ENCODE peak calls at places on chromosome 12, in eight cellular contexts. T, W, G, U, R, C, Q and M are unnamed samples.

GRCh38 chr12:109653896-109654295 is 59.7 kb upstream of the FAM222A start:
- DNase-seq in T (no peak), W (no peak), G (no peak), U (no peak), R (no peak), C (no peak), Q (no peak), M (no peak)

GRCh38 chr12:131939007-131939406 is 9.9 kb downstream of the PUS1 start:
- DNase-seq in T (no peak), W (no peak), G (no peak), U (no peak), R (no peak), C (no peak), Q (no peak), M (no peak)

GRCh38 chr12:65463082-65463481 is 184.6 kb downstream of the MSRB3 start:
- DNase-seq in T (no peak), W (no peak), G (no peak), U (no peak), R (no peak), C (no peak), Q (no peak), M (no peak)

GRCh38 chr12:120290541-120291312 is 976 bp downstream of the RNU4-2 start:
- DNase-seq in T (no peak), W (peak), G (peak), U (no peak), R (no peak), C (no peak), Q (no peak), M (peak)

GRCh38 chr12:16914853-16915252 is 308.9 kb upstream of the LMO3 start:
- DNase-seq in T (no peak), W (no peak), G (no peak), U (no peak), R (no peak), C (no peak), Q (no peak), M (no peak)

GRCh38 chr12:109112720-109113465 is 3.5 kb upstream of the ACACB start:
- DNase-seq in T (no peak), W (no peak), G (no peak), U (no peak), R (no peak), C (no peak), Q (no peak), M (no peak)

GRCh38 chr12:124994435-124994975 is 1.1 kb downstream of the BRI3BP start:
- DNase-seq in T (no peak), W (no peak), G (peak), U (no peak), R (no peak), C (peak), Q (no peak), M (no peak)

GRCh38 chr12:63921157-63921556 is 76.7 kb downstream of the SRGAP1 start:
- DNase-seq in T (no peak), W (no peak), G (no peak), U (no peak), R (no peak), C (no peak), Q (no peak), M (no peak)

GRCh38 chr12:54593135-54593534 is 4.7 kb upstream of the PPP1R1A start:
- DNase-seq in T (no peak), W (peak), G (no peak), U (no peak), R (no peak), C (peak), Q (no peak), M (no peak)

GRCh38 chr12:88052686-88053085 is 23.5 kb upstream of the C12orf50 start:
- DNase-seq in T (no peak), W (peak), G (peak), U (no peak), R (peak), C (peak), Q (no peak), M (peak)

GRCh38 chr12:21221778-21222177 is 90.8 kb downstream of the SLCO1B1 start:
- DNase-seq in T (no peak), W (no peak), G (no peak), U (no peak), R (no peak), C (no peak), Q (no peak), M (no peak)

GRCh38 chr12:52701281-52701680 is 2.0 kb downstream of the KRT77 start:
- DNase-seq in T (no peak), W (no peak), G (no peak), U (no peak), R (no peak), C (no peak), Q (no peak), M (no peak)

GRCh38 chr12:117045998-117046374 is 53.2 kb downstream of the TESC start:
- DNase-seq in T (no peak), W (no peak), G (no peak), U (no peak), R (no peak), C (no peak), Q (no peak), M (no peak)

GRCh38 chr12:3750616-3751015 is 2.3 kb downstream of the CRACR2A start:
- DNase-seq in T (no peak), W (no peak), G (no peak), U (no peak), R (no peak), C (no peak), Q (no peak), M (no peak)

GRCh38 chr12:6047249-6048227 is 76.9 kb downstream of the VWF start:
- DNase-seq in T (no peak), W (peak), G (peak), U (no peak), R (peak), C (peak), Q (no peak), M (peak)

GRCh38 chr12:65229441-65229840 is 49.0 kb upstream of the MSRB3 start:
- DNase-seq in T (no peak), W (peak), G (peak), U (no peak), R (peak), C (peak), Q (no peak), M (peak)

GRCh38 chr12:3913278-3913677 is 40.1 kb upstream of the PARP11 start:
- DNase-seq in T (no peak), W (no peak), G (no peak), U (no peak), R (no peak), C (no peak), Q (no peak), M (no peak)

GRCh38 chr12:8030189-8030588 is 2.3 kb upstream of the FOXJ2 start:
- DNase-seq in T (no peak), W (no peak), G (no peak), U (no peak), R (no peak), C (no peak), Q (no peak), M (no peak)

DNA sequence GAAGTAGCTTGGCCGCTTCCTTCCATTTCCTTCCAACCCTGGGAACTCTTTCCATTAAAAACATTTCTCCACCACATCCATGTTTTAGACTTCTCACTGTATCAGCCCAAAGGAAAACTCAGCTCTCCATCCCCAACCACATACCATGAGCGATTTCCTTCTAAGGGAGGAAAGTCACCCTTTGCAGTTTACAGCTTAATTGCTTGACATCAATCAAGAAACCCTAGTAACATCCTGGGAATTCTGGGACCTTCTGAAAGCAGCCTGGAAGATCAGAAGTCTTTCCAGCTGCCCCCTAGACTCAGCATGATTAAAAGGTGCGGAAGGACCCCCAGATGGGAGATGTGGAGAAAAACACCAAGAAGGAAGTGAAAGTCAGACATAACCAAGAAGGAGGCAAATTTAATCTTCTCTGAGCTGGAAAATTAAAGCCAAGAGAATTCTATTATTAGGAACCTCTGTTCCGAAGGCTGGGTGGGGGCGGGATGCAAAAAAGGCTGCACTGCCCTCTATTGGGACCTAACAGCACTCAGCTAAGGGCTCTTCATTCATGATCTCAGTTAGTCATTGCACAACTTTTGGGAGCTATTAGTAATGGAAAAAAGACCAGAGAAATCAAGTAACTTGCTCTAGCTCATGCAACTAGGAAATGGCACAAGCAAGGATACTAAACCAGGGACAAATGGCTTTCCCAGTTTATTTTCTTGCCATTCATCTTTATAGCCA is 73.2 kb upstream of the PLXNC1 start:
- DNase-seq in T (peak), W (peak), G (peak), U (peak), R (peak), C (peak), Q (no peak), M (peak)
- H3K4me3 ChIP-seq in T (no peak), W (no peak), G (no peak), U (no peak), R (no peak), C (no peak), Q (no peak), M (no peak)

GRCh38 chr12:94770397-94770759 is 120.0 kb upstream of the TMCC3 start:
- DNase-seq in T (no peak), W (no peak), G (no peak), U (no peak), R (no peak), C (no peak), Q (no peak), M (no peak)

GRCh38 chr12:94771741-94772140 is 121.4 kb upstream of the TMCC3 start:
- DNase-seq in T (no peak), W (no peak), G (no peak), U (no peak), R (no peak), C (no peak), Q (no peak), M (no peak)

GRCh38 chr12:94771199-94771598 is 120.8 kb upstream of the TMCC3 start:
- DNase-seq in T (no peak), W (no peak), G (no peak), U (no peak), R (no peak), C (no peak), Q (no peak), M (no peak)

GRCh38 chr12:94769746-94770396 is 119.5 kb upstream of the TMCC3 start:
- DNase-seq in T (no peak), W (no peak), G (no peak), U (no peak), R (no peak), C (no peak), Q (no peak), M (no peak)

DNA sequence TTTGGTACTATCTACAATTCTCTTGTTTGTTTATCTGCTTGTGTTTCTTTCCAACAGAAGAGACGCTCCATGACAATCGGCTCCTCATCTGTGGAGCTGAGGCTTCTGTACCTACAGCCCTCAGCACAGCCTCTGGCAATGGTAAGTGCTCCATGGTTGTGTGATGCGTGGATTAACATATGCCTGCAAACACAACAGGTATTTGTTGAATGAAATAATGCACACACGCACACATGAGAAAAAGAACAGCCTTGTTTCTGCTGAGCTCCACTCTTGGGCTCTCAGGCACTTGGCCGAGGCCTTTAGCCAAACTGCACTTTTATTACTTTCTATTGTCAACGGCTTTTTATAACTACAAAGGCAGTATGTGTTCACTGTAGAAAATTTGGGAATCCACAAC is 120.4 kb upstream of the TMCC3 start:
- DNase-seq in T (no peak), W (no peak), G (no peak), U (no peak), R (no peak), C (no peak), Q (no peak), M (no peak)
- TF ChIP-seq CTCF in T (no peak), W (no peak), G (no peak), U (no peak), R (no peak), C (no peak), Q (no peak), M (no peak)

DNA sequence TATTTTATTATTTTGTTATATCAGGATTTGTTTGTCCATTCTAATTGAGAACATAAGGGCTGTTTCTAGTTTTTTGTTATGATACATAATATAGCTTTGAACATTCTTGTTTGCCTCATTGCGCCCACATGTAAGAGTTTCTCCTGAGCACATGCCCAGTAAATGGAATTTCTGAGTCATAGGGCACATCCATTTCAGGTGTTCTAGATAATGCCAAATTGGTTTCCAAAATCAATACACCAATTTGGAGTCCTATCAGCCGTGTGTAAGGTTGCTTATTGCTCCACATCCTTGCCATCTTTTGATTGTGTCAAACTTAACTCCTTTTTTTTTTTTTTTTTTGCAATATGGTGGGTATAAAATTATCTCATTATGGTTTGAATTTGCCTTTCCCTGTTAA is 97.9 kb upstream of the RESF1 start:
- DNase-seq in T (no peak), W (no peak), G (no peak), U (no peak), R (no peak), C (peak), Q (no peak), M (no peak)
- H3K4me3 ChIP-seq in T (no peak), W (no peak), G (no peak), U (no peak), R (no peak), C (no peak), Q (no peak), M (no peak)

GRCh38 chr12:9646794-9647622 is 22.5 kb upstream of the CLEC2D start:
- DNase-seq in T (no peak), W (peak), G (peak), U (no peak), R (peak), C (peak), Q (no peak), M (peak)

GRCh38 chr12:9649532-9649940 is 20.0 kb upstream of the CLEC2D start:
- DNase-seq in T (no peak), W (no peak), G (no peak), U (no peak), R (no peak), C (no peak), Q (no peak), M (no peak)

GRCh38 chr12:9651265-9651729 is 18.2 kb upstream of the CLEC2D start:
- DNase-seq in T (no peak), W (peak), G (peak), U (peak), R (peak), C (peak), Q (no peak), M (peak)

GRCh38 chr12:9647825-9648700 is 21.4 kb upstream of the CLEC2D start:
- DNase-seq in T (peak), W (peak), G (peak), U (peak), R (peak), C (peak), Q (peak), M (peak)

DNA sequence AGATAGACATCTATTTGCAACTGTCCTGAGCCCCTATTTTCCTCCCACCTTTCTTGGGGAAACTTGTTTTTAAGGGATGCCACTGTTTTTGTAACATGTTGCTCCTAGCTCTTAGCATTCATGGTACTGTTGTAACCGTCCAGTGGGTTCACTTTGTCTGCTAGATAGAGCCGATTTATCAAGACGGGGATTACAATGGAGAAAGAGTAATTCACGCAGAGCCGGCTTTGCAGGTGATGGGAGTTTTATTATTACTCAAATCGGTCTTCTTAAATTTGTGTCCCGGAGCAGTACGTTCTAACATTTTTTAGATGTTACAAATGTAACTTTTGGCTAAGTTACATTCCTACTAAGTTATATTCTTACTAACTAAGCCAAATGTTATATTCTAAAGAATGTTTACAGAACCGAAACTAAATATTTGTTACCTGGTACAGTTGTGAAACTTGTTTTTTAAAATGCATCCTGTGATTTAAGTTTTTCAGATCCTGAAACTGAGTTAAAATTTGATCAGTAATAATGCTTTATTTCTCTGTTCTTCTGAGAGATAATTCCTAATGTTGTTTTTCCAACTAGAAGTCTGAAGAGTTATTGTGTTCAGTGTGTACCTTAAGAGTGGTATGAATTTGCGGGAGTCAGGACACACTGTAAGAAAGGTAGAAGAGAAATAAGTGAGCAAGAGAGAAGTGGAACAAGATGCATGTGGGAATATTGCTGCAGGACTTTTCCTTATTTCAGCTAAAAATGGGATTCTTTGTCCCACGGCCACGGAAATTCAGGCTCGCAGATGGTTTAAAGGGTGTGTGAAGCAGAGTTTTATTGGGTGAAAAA is 20.6 kb upstream of the CLEC2D start:
- DNase-seq in T (no peak), W (no peak), G (no peak), U (no peak), R (peak), C (no peak), Q (no peak), M (no peak)
- TF ChIP-seq CTCF in T (no peak), W (no peak), G (no peak), U (no peak), R (no peak), C (no peak), Q (no peak), M (no peak)

GRCh38 chr12:114664661-114665320 is 19.2 kb downstream of the TBX3 start:
- DNase-seq in T (no peak), W (no peak), G (no peak), U (no peak), R (no peak), C (no peak), Q (no peak), M (no peak)
- H3K4me3 ChIP-seq in T (no peak), W (no peak), G (peak), U (no peak), R (no peak), C (no peak), Q (no peak), M (no peak)

DNA sequence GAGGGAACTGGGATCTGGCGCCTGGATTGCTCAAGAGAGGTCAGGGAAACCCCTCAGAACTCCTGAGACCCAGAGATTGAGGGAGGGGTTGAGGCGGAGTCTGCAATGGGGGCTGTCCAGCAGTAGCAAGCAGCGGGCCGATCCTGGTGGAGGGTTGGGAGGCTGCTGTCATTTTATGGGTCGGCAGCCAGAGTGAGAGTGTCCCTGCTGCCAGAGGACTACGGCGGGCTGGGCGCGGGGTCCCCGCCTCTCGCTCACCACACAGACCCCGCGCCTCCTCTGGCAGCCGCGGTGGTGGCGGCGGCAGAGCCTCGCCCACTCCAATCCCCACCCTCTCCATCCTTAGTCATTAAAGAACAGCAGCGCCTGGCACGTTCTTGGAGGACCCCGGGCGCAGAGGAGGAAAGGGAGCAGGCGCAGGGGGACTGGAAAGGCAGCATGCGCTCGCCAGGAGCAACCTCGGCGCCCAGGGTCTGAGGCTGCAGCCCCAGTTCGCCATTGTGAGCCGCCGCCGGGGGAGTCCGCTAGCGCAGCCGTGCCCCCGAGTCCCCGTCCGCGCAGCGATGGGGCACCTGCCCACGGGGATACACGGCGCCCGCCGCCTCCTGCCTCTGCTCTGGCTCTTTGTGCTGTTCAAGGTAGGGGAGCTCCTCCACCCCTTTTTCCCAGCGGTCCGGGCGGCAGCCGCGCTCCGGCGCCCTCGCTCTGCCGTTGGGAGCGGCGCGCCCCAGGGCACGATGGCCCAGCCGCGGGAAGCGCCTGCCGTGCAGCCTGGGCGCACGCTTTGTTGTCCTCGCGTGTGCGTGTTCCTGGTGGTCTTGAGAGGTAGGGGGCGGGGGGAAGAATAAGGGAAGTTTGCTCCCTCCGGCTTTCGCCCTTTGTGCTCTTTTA is at the start of gene PTPRO:
- DNase-seq in T (no peak), W (peak), G (peak), U (no peak), R (peak), C (no peak), Q (no peak), M (no peak)
- TF ChIP-seq CTCF in T (no peak), W (no peak), G (no peak), U (no peak), R (no peak), C (peak), Q (no peak), M (no peak)